ENCODE peak calls at places on chromosome 21, in six cellular contexts. One of them, this sample, is unnamed.

GRCh38 chr21:42873096-42873495 is 6.2 kb downstream of the WDR4 start:
- DNase-seq in GF-D8: no peak
- DNase-seq in stimulated activated CD8-positive, alpha-beta memory T cell treated with anti-CD3 and anti-CD28 coated beads, Interleukin-15, amount 100 ng/mL, for 24 hours: no peak
- DNase-seq in stimulated activated CD4-positive, alpha-beta T cell treated with anti-CD3 and anti-CD28 coated beads, Interleukin-2, amount 100 ng/mL, for 48 hours: no peak
- DNase-seq in A549: no peak
- DNase-seq in WTC11: no peak
- DNase-seq in this sample: no peak

GRCh38 chr21:41604583-41605041 is 96.7 kb upstream of the TMPRSS2 start:
- DNase-seq in stimulated activated CD8-positive, alpha-beta memory T cell treated with anti-CD3 and anti-CD28 coated beads, Interleukin-15, amount 100 ng/mL, for 24 hours: no peak
- DNase-seq in stimulated activated CD4-positive, alpha-beta T cell treated with anti-CD3 and anti-CD28 coated beads, Interleukin-2, amount 100 ng/mL, for 48 hours: no peak
- DNase-seq in WTC11: peak
- DNase-seq in A549: no peak
- DNase-seq in GF-D8: no peak
- DNase-seq in this sample: no peak

GRCh38 chr21:46227811-46228344 is 696 bp downstream of the LSS start:
- DNase-seq in GF-D8: no peak
- DNase-seq in stimulated activated CD4-positive, alpha-beta T cell treated with anti-CD3 and anti-CD28 coated beads, Interleukin-2, amount 100 ng/mL, for 48 hours: no peak
- DNase-seq in stimulated activated CD8-positive, alpha-beta memory T cell treated with anti-CD3 and anti-CD28 coated beads, Interleukin-15, amount 100 ng/mL, for 24 hours: no peak
- DNase-seq in WTC11: no peak
- DNase-seq in A549: no peak
- DNase-seq in this sample: peak

GRCh38 chr21:14600569-14601308 is 54.6 kb upstream of the SAMSN1 start:
- DNase-seq in WTC11: no peak
- DNase-seq in stimulated activated CD4-positive, alpha-beta T cell treated with anti-CD3 and anti-CD28 coated beads, Interleukin-2, amount 100 ng/mL, for 48 hours: no peak
- DNase-seq in GF-D8: peak
- DNase-seq in stimulated activated CD8-positive, alpha-beta memory T cell treated with anti-CD3 and anti-CD28 coated beads, Interleukin-15, amount 100 ng/mL, for 24 hours: no peak
- DNase-seq in A549: no peak
- DNase-seq in this sample: no peak

GRCh38 chr21:28269173-28269572 is 723.5 kb downstream of the LTN1 start:
- DNase-seq in stimulated activated CD4-positive, alpha-beta T cell treated with anti-CD3 and anti-CD28 coated beads, Interleukin-2, amount 100 ng/mL, for 48 hours: no peak
- DNase-seq in GF-D8: no peak
- DNase-seq in WTC11: no peak
- DNase-seq in stimulated activated CD8-positive, alpha-beta memory T cell treated with anti-CD3 and anti-CD28 coated beads, Interleukin-15, amount 100 ng/mL, for 24 hours: no peak
- DNase-seq in A549: no peak
- DNase-seq in this sample: no peak

GRCh38 chr21:27688773-27689172 is 721.9 kb upstream of the ADAMTS5 start:
- DNase-seq in GF-D8: no peak
- DNase-seq in A549: no peak
- DNase-seq in stimulated activated CD8-positive, alpha-beta memory T cell treated with anti-CD3 and anti-CD28 coated beads, Interleukin-15, amount 100 ng/mL, for 24 hours: no peak
- DNase-seq in WTC11: no peak
- DNase-seq in stimulated activated CD4-positive, alpha-beta T cell treated with anti-CD3 and anti-CD28 coated beads, Interleukin-2, amount 100 ng/mL, for 48 hours: no peak
- DNase-seq in this sample: no peak

GRCh38 chr21:35084869-35085268 is 35.8 kb upstream of the RUNX1 start:
- DNase-seq in WTC11: no peak
- DNase-seq in A549: peak
- DNase-seq in GF-D8: no peak
- DNase-seq in stimulated activated CD8-positive, alpha-beta memory T cell treated with anti-CD3 and anti-CD28 coated beads, Interleukin-15, amount 100 ng/mL, for 24 hours: no peak
- DNase-seq in stimulated activated CD4-positive, alpha-beta T cell treated with anti-CD3 and anti-CD28 coated beads, Interleukin-2, amount 100 ng/mL, for 48 hours: no peak
- DNase-seq in this sample: no peak

GRCh38 chr21:44735821-44736220 is 24.4 kb upstream of the TSPEAR start:
- DNase-seq in A549: no peak
- DNase-seq in GF-D8: no peak
- DNase-seq in WTC11: no peak
- DNase-seq in stimulated activated CD8-positive, alpha-beta memory T cell treated with anti-CD3 and anti-CD28 coated beads, Interleukin-15, amount 100 ng/mL, for 24 hours: no peak
- DNase-seq in stimulated activated CD4-positive, alpha-beta T cell treated with anti-CD3 and anti-CD28 coated beads, Interleukin-2, amount 100 ng/mL, for 48 hours: no peak
- DNase-seq in this sample: no peak

GRCh38 chr21:17472167-17472566 is 40.7 kb upstream of the CXADR start:
- DNase-seq in stimulated activated CD8-positive, alpha-beta memory T cell treated with anti-CD3 and anti-CD28 coated beads, Interleukin-15, amount 100 ng/mL, for 24 hours: no peak
- DNase-seq in stimulated activated CD4-positive, alpha-beta T cell treated with anti-CD3 and anti-CD28 coated beads, Interleukin-2, amount 100 ng/mL, for 48 hours: no peak
- DNase-seq in WTC11: no peak
- DNase-seq in A549: no peak
- DNase-seq in GF-D8: no peak
- DNase-seq in this sample: no peak

GRCh38 chr21:36566606-36567005 is 86.7 kb upstream of the CLDN14 start:
- DNase-seq in GF-D8: no peak
- DNase-seq in stimulated activated CD4-positive, alpha-beta T cell treated with anti-CD3 and anti-CD28 coated beads, Interleukin-2, amount 100 ng/mL, for 48 hours: no peak
- DNase-seq in stimulated activated CD8-positive, alpha-beta memory T cell treated with anti-CD3 and anti-CD28 coated beads, Interleukin-15, amount 100 ng/mL, for 24 hours: no peak
- DNase-seq in WTC11: no peak
- DNase-seq in A549: no peak
- DNase-seq in this sample: no peak

GRCh38 chr21:37503848-37504467 is 137.4 kb downstream of the DYRK1A start:
- DNase-seq in stimulated activated CD4-positive, alpha-beta T cell treated with anti-CD3 and anti-CD28 coated beads, Interleukin-2, amount 100 ng/mL, for 48 hours: no peak
- DNase-seq in stimulated activated CD8-positive, alpha-beta memory T cell treated with anti-CD3 and anti-CD28 coated beads, Interleukin-15, amount 100 ng/mL, for 24 hours: no peak
- DNase-seq in A549: no peak
- DNase-seq in WTC11: no peak
- DNase-seq in GF-D8: no peak
- DNase-seq in this sample: no peak

GRCh38 chr21:33947451-33948095 is 32.0 kb upstream of the ATP5PO start:
- DNase-seq in A549: peak
- DNase-seq in GF-D8: no peak
- DNase-seq in stimulated activated CD8-positive, alpha-beta memory T cell treated with anti-CD3 and anti-CD28 coated beads, Interleukin-15, amount 100 ng/mL, for 24 hours: peak
- DNase-seq in stimulated activated CD4-positive, alpha-beta T cell treated with anti-CD3 and anti-CD28 coated beads, Interleukin-2, amount 100 ng/mL, for 48 hours: peak
- DNase-seq in WTC11: peak
- DNase-seq in this sample: peak

GRCh38 chr21:29277442-29277841 is 21.3 kb upstream of the BACH1 start:
- DNase-seq in GF-D8: no peak
- DNase-seq in A549: no peak
- DNase-seq in stimulated activated CD4-positive, alpha-beta T cell treated with anti-CD3 and anti-CD28 coated beads, Interleukin-2, amount 100 ng/mL, for 48 hours: no peak
- DNase-seq in WTC11: no peak
- DNase-seq in stimulated activated CD8-positive, alpha-beta memory T cell treated with anti-CD3 and anti-CD28 coated beads, Interleukin-15, amount 100 ng/mL, for 24 hours: no peak
- DNase-seq in this sample: no peak

GRCh38 chr21:46116846-46117585 is 19.1 kb downstream of the COL6A2 start:
- DNase-seq in GF-D8: no peak
- DNase-seq in WTC11: peak
- DNase-seq in stimulated activated CD4-positive, alpha-beta T cell treated with anti-CD3 and anti-CD28 coated beads, Interleukin-2, amount 100 ng/mL, for 48 hours: no peak
- DNase-seq in stimulated activated CD8-positive, alpha-beta memory T cell treated with anti-CD3 and anti-CD28 coated beads, Interleukin-15, amount 100 ng/mL, for 24 hours: no peak
- DNase-seq in A549: no peak
- DNase-seq in this sample: no peak

GRCh38 chr21:45698493-45698947 is 55.0 kb downstream of the PCBP3 start:
- DNase-seq in stimulated activated CD8-positive, alpha-beta memory T cell treated with anti-CD3 and anti-CD28 coated beads, Interleukin-15, amount 100 ng/mL, for 24 hours: no peak
- DNase-seq in A549: no peak
- DNase-seq in stimulated activated CD4-positive, alpha-beta T cell treated with anti-CD3 and anti-CD28 coated beads, Interleukin-2, amount 100 ng/mL, for 48 hours: no peak
- DNase-seq in GF-D8: no peak
- DNase-seq in WTC11: no peak
- DNase-seq in this sample: no peak

GRCh38 chr21:33059319-33059894 is 10.5 kb upstream of the OLIG1 start:
- DNase-seq in GF-D8: peak
- DNase-seq in stimulated activated CD8-positive, alpha-beta memory T cell treated with anti-CD3 and anti-CD28 coated beads, Interleukin-15, amount 100 ng/mL, for 24 hours: no peak
- DNase-seq in WTC11: no peak
- DNase-seq in stimulated activated CD4-positive, alpha-beta T cell treated with anti-CD3 and anti-CD28 coated beads, Interleukin-2, amount 100 ng/mL, for 48 hours: no peak
- DNase-seq in A549: no peak
- DNase-seq in this sample: peak

GRCh38 chr21:38841472-38841871 is 35.7 kb downstream of the ETS2 start:
- DNase-seq in GF-D8: no peak
- DNase-seq in stimulated activated CD8-positive, alpha-beta memory T cell treated with anti-CD3 and anti-CD28 coated beads, Interleukin-15, amount 100 ng/mL, for 24 hours: no peak
- DNase-seq in WTC11: no peak
- DNase-seq in stimulated activated CD4-positive, alpha-beta T cell treated with anti-CD3 and anti-CD28 coated beads, Interleukin-2, amount 100 ng/mL, for 48 hours: no peak
- DNase-seq in A549: no peak
- DNase-seq in this sample: no peak

This sample was measured in RPMI8226.